ENCODE peak calls at places on chromosomes 2 and 18, in four cellular contexts. V is heart left ventricle, G is testis, M is ovary. Y is an unnamed sample.
A peak's percentile ranks its signal among the peaks of the same experiment; 100 is the strongest.

GRCh38 chr2:950627-950992 is at the start of gene SNTG2:
- DNase-seq in V (peak; percentile 40), G (peak; percentile 53), M (peak; percentile 54), Y (no peak)

GRCh38 chr2:36812196-36812595 is 115.7 kb downstream of the VIT start:
- DNase-seq in M (no peak), V (no peak), G (peak; percentile 28), Y (no peak)

GRCh38 chr2:196957442-196957841 is 30.9 kb upstream of the PGAP1 start:
- DNase-seq in V (no peak), G (no peak), M (no peak), Y (no peak)

GRCh38 chr2:103809946-103810345 is 1044.0 kb upstream of the POU3F3 start:
- DNase-seq in G (no peak), M (no peak), V (no peak), Y (no peak)

GRCh38 chr18:62844850-62845643 is 129.7 kb downstream of the PHLPP1 start:
- DNase-seq in M (no peak), G (no peak), V (no peak), Y (no peak)

GRCh38 chr2:241803387-241804325 is 5.3 kb upstream of the NEU4 start:
- DNase-seq in V (peak; percentile 74), G (peak; percentile 85), M (peak; percentile 89), Y (no peak)

GRCh38 chr2:207722773-207723424 is 11.5 kb downstream of the CCNYL1 start:
- DNase-seq in G (no peak), V (no peak), M (no peak), Y (no peak)

GRCh38 chr2:201950606-201951005 is 83.0 kb upstream of the FZD7 start:
- DNase-seq in G (no peak), M (no peak), V (no peak), Y (no peak)

GRCh38 chr2:98216611-98217010 is 129.6 kb downstream of the VWA3B start:
- DNase-seq in V (no peak), G (no peak), M (no peak), Y (no peak)

GRCh38 chr2:190999949-191000665 is 13.9 kb downstream of the STAT1 start:
- DNase-seq in M (no peak), G (no peak), V (no peak), Y (no peak)
- TF ChIP-seq POLR2A in M (no peak), G (no peak), V (no peak), Y (no peak)

DNA sequence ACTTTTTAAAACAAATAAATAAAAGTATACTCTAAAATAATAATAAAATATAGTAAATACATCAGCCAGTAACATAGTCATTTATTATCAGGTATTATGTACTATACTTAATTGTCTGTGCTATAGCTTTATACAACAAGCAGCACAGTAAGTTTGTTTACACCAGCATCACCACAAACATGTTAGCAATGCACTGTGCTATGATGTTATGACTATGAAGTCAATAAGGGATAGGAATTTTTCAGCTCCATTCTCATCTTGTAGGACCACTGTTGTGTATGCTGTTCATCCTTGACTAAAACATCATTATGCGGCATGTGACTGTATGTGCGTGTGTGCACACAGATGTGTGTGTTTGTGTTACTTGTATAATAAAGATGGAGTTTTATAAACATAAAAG is 137.5 kb downstream of the LYPD6B start:
- DNase-seq in M (no peak), V (no peak), G (no peak), Y (no peak)
- H3K27ac ChIP-seq in M (no peak overlapping the region), V (no peak overlapping the region), G (no peak overlapping the region), Y (no peak overlapping the region)

GRCh38 chr18:13464432-13465125 is 246.0 kb downstream of the LDLRAD4 start:
- DNase-seq in V (peak; percentile 77), G (no peak), M (no peak), Y (no peak)
- TF ChIP-seq POLR2A in V (no peak), G (no peak), M (no peak), Y (no peak)

GRCh38 chr18:7366597-7366996 is 135.7 kb downstream of the LRRC30 start:
- DNase-seq in M (no peak), G (no peak), V (no peak), Y (no peak)
- H3K27ac ChIP-seq in M (no peak overlapping the region), G (no peak overlapping the region), V (peak overlapping the region; percentile 81), Y (no peak overlapping the region)

GRCh38 chr18:12838178-12838634 is 45.8 kb downstream of the PTPN2 start:
- DNase-seq in M (peak; percentile 49), V (peak; percentile 33), G (no peak), Y (peak; percentile 20)
- TF ChIP-seq POLR2A in M (no peak), V (no peak), G (no peak), Y (no peak)

DNA sequence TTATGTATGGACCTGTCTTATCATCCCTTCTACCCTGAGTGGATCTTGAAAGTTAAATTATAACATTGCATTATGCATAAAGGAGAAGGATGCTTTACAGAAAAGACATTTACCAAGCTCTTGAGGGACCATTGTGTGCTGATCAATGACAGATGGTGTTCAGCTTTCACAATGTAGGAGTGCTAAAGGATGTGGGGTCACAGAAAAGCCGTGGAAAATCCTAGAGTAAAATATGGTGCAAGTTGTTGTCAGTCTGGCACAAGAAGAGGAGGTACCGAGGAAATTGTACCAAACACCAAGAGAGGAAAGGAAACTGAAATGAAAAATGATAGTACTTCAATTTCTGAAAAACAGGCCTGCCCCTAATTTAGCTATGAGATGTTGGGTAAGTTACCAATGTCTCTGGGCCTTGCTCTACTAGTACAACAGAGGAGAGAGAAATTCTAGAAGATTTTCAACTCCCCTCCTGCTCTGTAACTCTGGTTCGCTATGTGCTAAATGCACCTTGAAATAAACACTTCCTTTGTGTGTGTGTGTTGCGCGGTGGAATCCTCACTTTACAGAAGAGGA is 78.8 kb upstream of the PELI1 start:
- DNase-seq in V (no peak), G (no peak), M (no peak), Y (no peak)
- H3K27ac ChIP-seq in V (peak overlapping the region; percentile 16), G (peak overlapping the region; percentile 57), M (no peak overlapping the region), Y (no peak overlapping the region)

GRCh38 chr2:232210306-232210705 is 168.2 kb upstream of the ALPP start:
- DNase-seq in M (no peak), G (no peak), V (no peak), Y (no peak)

GRCh38 chr2:232216028-232216427 is 162.5 kb upstream of the ALPP start:
- DNase-seq in G (no peak), V (no peak), M (no peak), Y (no peak)

GRCh38 chr2:232207174-232207573 is 171.4 kb upstream of the ALPP start:
- DNase-seq in M (no peak), G (no peak), V (no peak), Y (no peak)

GRCh38 chr2:232214053-232214452 is 164.5 kb upstream of the ALPP start:
- DNase-seq in M (no peak), V (no peak), G (no peak), Y (no peak)

DNA sequence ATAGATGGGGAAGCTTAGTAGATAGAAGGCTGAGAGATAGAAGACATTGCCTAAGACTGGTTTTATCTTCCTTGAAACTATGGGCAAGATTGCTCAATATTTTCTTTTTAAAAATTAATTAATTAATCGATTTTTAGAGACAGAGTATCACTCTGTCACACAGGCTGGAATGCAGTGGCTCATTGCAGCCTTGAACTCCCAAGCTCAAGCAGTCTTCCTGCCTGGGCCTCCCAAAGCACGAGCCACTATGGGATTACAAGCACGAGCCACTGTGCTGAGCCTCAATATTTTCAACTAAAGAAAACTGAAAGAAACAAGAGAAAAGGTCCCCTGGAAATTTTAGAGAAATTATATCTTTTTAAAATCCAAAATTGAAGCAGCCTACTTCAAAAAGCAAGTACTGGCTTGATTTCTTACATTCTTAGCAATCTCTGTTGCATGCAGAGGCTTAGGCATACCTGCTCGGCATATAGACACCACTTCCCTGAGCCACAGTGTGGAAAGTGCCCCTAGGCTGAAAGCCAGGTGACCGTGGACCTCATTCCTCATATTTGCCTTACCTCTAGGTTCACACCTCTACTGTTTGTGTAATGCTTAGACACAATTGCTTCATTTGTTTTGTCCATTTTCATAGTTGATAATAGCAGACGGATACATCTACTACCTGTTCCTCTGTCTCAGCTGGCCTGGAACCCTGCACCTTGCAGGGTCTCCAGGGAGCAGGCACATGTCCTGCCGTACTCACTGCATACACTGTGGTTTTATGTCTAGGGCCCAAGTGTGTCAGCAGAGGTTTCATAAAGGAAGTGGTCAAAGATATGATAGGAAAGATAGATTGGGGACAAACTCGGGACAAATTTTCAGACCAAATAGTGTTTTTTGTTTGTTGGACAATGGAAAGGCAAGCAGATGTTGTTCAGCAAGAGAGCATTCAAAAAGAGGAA is 166.5 kb upstream of the ALPP start:
- DNase-seq in V (no peak), M (no peak), G (no peak), Y (no peak)
- TF ChIP-seq POLR2A in V (no peak), M (no peak), G (no peak), Y (no peak)

GRCh38 chr2:47083886-47084682 is 71.0 kb downstream of the STPG4 start:
- DNase-seq in M (peak; percentile 85), G (no peak), V (peak; percentile 66), Y (peak; percentile 57)
- H3K27ac ChIP-seq in M (no peak overlapping the region), G (peak overlapping the region; percentile 46), V (peak overlapping the region; percentile 65), Y (peak overlapping the region; percentile 44)

GRCh38 chr2:120766758-120767351 is 31.2 kb downstream of the GLI2 start:
- DNase-seq in V (no peak), G (no peak), M (peak; percentile 55), Y (peak; percentile 14)
- TF ChIP-seq POLR2A in V (no peak), G (no peak), M (no peak), Y (no peak)